ENCODE peak calls at places on chromosome 4, in ten cellular contexts. T is stimulated activated CD8-positive, alpha-beta memory T cell treated with anti-CD3 and anti-CD28 coated beads, Interleukin-7, amount 100 ng/mL, for 4 hours; Y is CD8-positive, alpha-beta T cell; Z is activated CD4-positive, alpha-beta T cell treated with anti-CD3 and anti-CD28 coated beads for 48 hours; S is LoVo; E is CD8-positive, alpha-beta memory T cell; M is cardiac fibroblast; G is AG08396; B is Daoy; D is posterior vena cava. W is an unnamed sample.
A peak's percentile ranks its signal among the peaks of the same experiment; 100 is the strongest.

GRCh38 chr4:179804440-179804839 is 2362.2 kb upstream of the AGA start:
- DNase-seq in Z (no peak), Y (no peak), G (no peak), D (no peak), T (no peak), B (peak; percentile 34), S (no peak), M (no peak), E (no peak), W (no peak)

GRCh38 chr4:173403051-173403450 is 4.1 kb upstream of the SCRG1 start:
- DNase-seq in B (no peak), M (peak; percentile 33), Z (no peak), T (no peak), G (peak; percentile 27), Y (no peak), D (no peak), E (no peak), S (no peak), W (no peak)

GRCh38 chr4:7855731-7856130 is 83.9 kb downstream of the AFAP1 start:
- DNase-seq in Z (no peak), M (no peak), E (no peak), B (no peak), G (no peak), D (peak; percentile 78), S (no peak), Y (no peak), T (no peak), W (no peak)

GRCh38 chr4:78155616-78156105 is 98.5 kb downstream of the FRAS1 start:
- DNase-seq in S (no peak), G (no peak), M (peak; percentile 17), D (no peak), B (peak; percentile 44), Z (no peak), Y (no peak), E (no peak), T (no peak), W (no peak)

GRCh38 chr4:41209187-41209586 is 5.2 kb downstream of the APBB2 start:
- DNase-seq in Y (no peak), B (no peak), D (no peak), G (no peak), M (peak; percentile 55), Z (no peak), S (no peak), E (no peak), T (no peak), W (no peak)

GRCh38 chr4:77629885-77630284 is 24.3 kb downstream of the CXCL13 start:
- DNase-seq in M (no peak), T (no peak), Z (no peak), B (no peak), E (no peak), Y (no peak), D (no peak), S (no peak), G (no peak), W (no peak)

GRCh38 chr4:148081745-148082144 is 349.9 kb downstream of the ARHGAP10 start:
- DNase-seq in Z (no peak), E (no peak), G (no peak), M (no peak), T (no peak), Y (no peak), D (no peak), S (no peak), B (no peak), W (no peak)

GRCh38 chr4:107863850-107864371 is 39.2 kb downstream of the SGMS2 start:
- DNase-seq in S (peak; percentile 65), Y (no peak), M (peak; percentile 73), E (no peak), Z (peak; percentile 54), G (no peak), D (no peak), B (peak; percentile 57), T (no peak), W (peak; percentile 69)